ENCODE peak calls at places on chromosomes 1 and 21, in nine cellular contexts. One of them, this sample, is unnamed.

GRCh38 chr1:105865546-105865945 is 1190.9 kb upstream of the PRMT6 start:
- DNase-seq in aorta: no peak
- DNase-seq in thoracic aorta: no peak
- DNase-seq in astrocyte of the spinal cord: no peak
- DNase-seq in fibroblast of lung: peak
- DNase-seq in left ventricle myocardium inferior: no peak
- DNase-seq in psoas muscle: no peak
- DNase-seq in adipocyte: no peak
- DNase-seq in tibial artery: no peak
- DNase-seq in this sample: no peak

GRCh38 chr1:178540646-178541045 is 27.7 kb downstream of the TEX35 start:
- DNase-seq in aorta: no peak
- DNase-seq in thoracic aorta: no peak
- DNase-seq in astrocyte of the spinal cord: peak
- DNase-seq in fibroblast of lung: peak
- DNase-seq in left ventricle myocardium inferior: no peak
- DNase-seq in psoas muscle: no peak
- DNase-seq in adipocyte: peak
- DNase-seq in tibial artery: peak
- DNase-seq in this sample: peak

GRCh38 chr1:109643385-109644230 is 12.3 kb upstream of the GSTM4 start:
- DNase-seq in aorta: peak
- DNase-seq in thoracic aorta: no peak
- DNase-seq in astrocyte of the spinal cord: peak
- DNase-seq in fibroblast of lung: peak
- DNase-seq in left ventricle myocardium inferior: peak
- DNase-seq in psoas muscle: peak
- DNase-seq in adipocyte: peak
- DNase-seq in tibial artery: peak
- DNase-seq in this sample: peak

GRCh38 chr1:62050165-62050564 is 144.5 kb upstream of the L1TD1 start:
- DNase-seq in aorta: no peak
- DNase-seq in thoracic aorta: no peak
- DNase-seq in astrocyte of the spinal cord: no peak
- DNase-seq in fibroblast of lung: peak
- DNase-seq in left ventricle myocardium inferior: no peak
- DNase-seq in psoas muscle: no peak
- DNase-seq in adipocyte: no peak
- DNase-seq in tibial artery: no peak
- DNase-seq in this sample: no peak

GRCh38 chr21:27734146-27734545 is 767.3 kb upstream of the ADAMTS5 start:
- DNase-seq in aorta: no peak
- DNase-seq in thoracic aorta: no peak
- DNase-seq in astrocyte of the spinal cord: peak
- DNase-seq in fibroblast of lung: peak
- DNase-seq in left ventricle myocardium inferior: no peak
- DNase-seq in psoas muscle: no peak
- DNase-seq in adipocyte: peak
- DNase-seq in tibial artery: no peak
- DNase-seq in this sample: peak

GRCh38 chr1:201252833-201253810 is 30.2 kb upstream of the PKP1 start:
- DNase-seq in aorta: no peak
- DNase-seq in thoracic aorta: no peak
- DNase-seq in astrocyte of the spinal cord: no peak
- DNase-seq in fibroblast of lung: no peak
- DNase-seq in left ventricle myocardium inferior: no peak
- DNase-seq in psoas muscle: no peak
- DNase-seq in adipocyte: no peak
- DNase-seq in tibial artery: no peak
- DNase-seq in this sample: no peak

GRCh38 chr1:3453891-3454810 is at the start of gene ARHGEF16:
- DNase-seq in aorta: no peak
- DNase-seq in thoracic aorta: no peak
- DNase-seq in astrocyte of the spinal cord: no peak
- DNase-seq in fibroblast of lung: peak
- DNase-seq in left ventricle myocardium inferior: peak
- DNase-seq in psoas muscle: peak
- DNase-seq in adipocyte: peak
- DNase-seq in tibial artery: no peak
- DNase-seq in this sample: peak

GRCh38 chr1:1889847-1890505 is 911 bp downstream of the GNB1 start:
- DNase-seq in aorta: peak
- DNase-seq in thoracic aorta: no peak
- DNase-seq in astrocyte of the spinal cord: no peak
- DNase-seq in fibroblast of lung: peak
- DNase-seq in left ventricle myocardium inferior: peak
- DNase-seq in psoas muscle: peak
- DNase-seq in adipocyte: peak
- DNase-seq in tibial artery: peak
- DNase-seq in this sample: peak

GRCh38 chr1:204438628-204439027 is 27.0 kb upstream of the PPP1R15B start:
- DNase-seq in aorta: peak
- DNase-seq in thoracic aorta: peak
- DNase-seq in astrocyte of the spinal cord: peak
- DNase-seq in fibroblast of lung: peak
- DNase-seq in left ventricle myocardium inferior: no peak
- DNase-seq in psoas muscle: peak
- DNase-seq in adipocyte: peak
- DNase-seq in tibial artery: peak
- DNase-seq in this sample: peak

GRCh38 chr1:234342749-234343148 is 30.5 kb upstream of the COA6 start:
- DNase-seq in aorta: no peak
- DNase-seq in thoracic aorta: no peak
- DNase-seq in astrocyte of the spinal cord: no peak
- DNase-seq in fibroblast of lung: no peak
- DNase-seq in left ventricle myocardium inferior: no peak
- DNase-seq in psoas muscle: no peak
- DNase-seq in adipocyte: no peak
- DNase-seq in tibial artery: no peak
- DNase-seq in this sample: no peak

GRCh38 chr1:45569962-45570581 is 13.8 kb upstream of the NASP start:
- DNase-seq in aorta: peak
- DNase-seq in thoracic aorta: peak
- DNase-seq in astrocyte of the spinal cord: peak
- DNase-seq in fibroblast of lung: peak
- DNase-seq in left ventricle myocardium inferior: peak
- DNase-seq in psoas muscle: peak
- DNase-seq in adipocyte: peak
- DNase-seq in tibial artery: peak
- DNase-seq in this sample: peak

GRCh38 chr1:27760411-27760810 is 12.6 kb upstream of the STX12 start:
- DNase-seq in aorta: no peak
- DNase-seq in thoracic aorta: no peak
- DNase-seq in astrocyte of the spinal cord: no peak
- DNase-seq in fibroblast of lung: no peak
- DNase-seq in left ventricle myocardium inferior: no peak
- DNase-seq in psoas muscle: no peak
- DNase-seq in adipocyte: no peak
- DNase-seq in tibial artery: no peak
- DNase-seq in this sample: peak

GRCh38 chr1:118989006-118989736 is 1.0 kb upstream of the TBX15 start:
- DNase-seq in aorta: no peak
- DNase-seq in thoracic aorta: no peak
- DNase-seq in astrocyte of the spinal cord: peak
- DNase-seq in fibroblast of lung: no peak
- DNase-seq in left ventricle myocardium inferior: no peak
- DNase-seq in psoas muscle: no peak
- DNase-seq in adipocyte: no peak
- DNase-seq in tibial artery: peak
- DNase-seq in this sample: no peak

GRCh38 chr1:216750031-216750627 is 26.9 kb upstream of the ESRRG start:
- DNase-seq in aorta: no peak
- DNase-seq in thoracic aorta: no peak
- DNase-seq in astrocyte of the spinal cord: peak
- DNase-seq in fibroblast of lung: peak
- DNase-seq in left ventricle myocardium inferior: no peak
- DNase-seq in psoas muscle: no peak
- DNase-seq in adipocyte: peak
- DNase-seq in tibial artery: no peak
- DNase-seq in this sample: peak

GRCh38 chr1:33244143-33244808 is 12.0 kb upstream of the ZNF362 start:
- DNase-seq in aorta: peak
- DNase-seq in thoracic aorta: no peak
- DNase-seq in astrocyte of the spinal cord: peak
- DNase-seq in fibroblast of lung: peak
- DNase-seq in left ventricle myocardium inferior: no peak
- DNase-seq in psoas muscle: no peak
- DNase-seq in adipocyte: peak
- DNase-seq in tibial artery: no peak
- DNase-seq in this sample: no peak

GRCh38 chr1:31943546-31944184 is 5.5 kb upstream of the PTP4A2 start:
- DNase-seq in aorta: no peak
- DNase-seq in thoracic aorta: no peak
- DNase-seq in astrocyte of the spinal cord: peak
- DNase-seq in fibroblast of lung: no peak
- DNase-seq in left ventricle myocardium inferior: no peak
- DNase-seq in psoas muscle: no peak
- DNase-seq in adipocyte: no peak
- DNase-seq in tibial artery: no peak
- DNase-seq in this sample: no peak

GRCh38 chr1:2817784-2818564 is 16.5 kb upstream of the TTC34 start:
- DNase-seq in aorta: no peak
- DNase-seq in thoracic aorta: no peak
- DNase-seq in astrocyte of the spinal cord: no peak
- DNase-seq in fibroblast of lung: no peak
- DNase-seq in left ventricle myocardium inferior: no peak
- DNase-seq in psoas muscle: peak
- DNase-seq in adipocyte: no peak
- DNase-seq in tibial artery: no peak
- DNase-seq in this sample: no peak

GRCh38 chr1:39205102-39205780 is 746 bp downstream of the MACF1 start:
- DNase-seq in aorta: no peak
- DNase-seq in thoracic aorta: no peak
- DNase-seq in astrocyte of the spinal cord: peak
- DNase-seq in fibroblast of lung: peak
- DNase-seq in left ventricle myocardium inferior: peak
- DNase-seq in psoas muscle: no peak
- DNase-seq in adipocyte: peak
- DNase-seq in tibial artery: peak
- DNase-seq in this sample: peak

DNA sequence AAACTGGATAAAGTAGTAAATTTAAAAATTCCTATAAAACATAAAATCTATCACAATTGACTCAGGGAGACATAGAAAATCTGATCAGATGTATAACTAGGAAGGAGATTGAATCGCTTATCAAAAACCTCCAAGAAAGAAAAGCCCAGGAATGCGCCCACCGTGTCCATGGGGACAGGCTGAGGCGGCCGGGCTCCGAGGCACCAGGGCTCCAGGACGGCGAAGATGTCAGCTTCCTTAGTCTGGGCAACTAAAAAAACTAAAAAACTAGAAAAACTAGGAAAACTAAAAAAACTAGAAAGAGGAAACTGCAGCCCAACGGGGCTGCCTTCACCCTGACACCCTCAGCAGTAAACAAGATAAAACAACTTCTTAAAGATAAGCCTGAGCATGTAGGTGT is 229.0 kb upstream of the RAB4A start:
- DNase-seq in aorta: no peak
- DNase-seq in thoracic aorta: no peak
- DNase-seq in astrocyte of the spinal cord: no peak
- DNase-seq in fibroblast of lung: no peak
- DNase-seq in left ventricle myocardium inferior: no peak
- DNase-seq in psoas muscle: no peak
- DNase-seq in adipocyte: no peak
- DNase-seq in tibial artery: no peak
- DNase-seq in this sample: no peak
- H3K4me3 ChIP-seq in aorta: no peak
- H3K4me3 ChIP-seq in thoracic aorta: no peak
- H3K4me3 ChIP-seq in astrocyte of the spinal cord: no peak
- H3K4me3 ChIP-seq in fibroblast of lung: no peak
- H3K4me3 ChIP-seq in left ventricle myocardium inferior: no peak
- H3K4me3 ChIP-seq in psoas muscle: no peak
- H3K4me3 ChIP-seq in adipocyte: no peak
- H3K4me3 ChIP-seq in tibial artery: no peak
- H3K4me3 ChIP-seq in this sample: no peak

DNA sequence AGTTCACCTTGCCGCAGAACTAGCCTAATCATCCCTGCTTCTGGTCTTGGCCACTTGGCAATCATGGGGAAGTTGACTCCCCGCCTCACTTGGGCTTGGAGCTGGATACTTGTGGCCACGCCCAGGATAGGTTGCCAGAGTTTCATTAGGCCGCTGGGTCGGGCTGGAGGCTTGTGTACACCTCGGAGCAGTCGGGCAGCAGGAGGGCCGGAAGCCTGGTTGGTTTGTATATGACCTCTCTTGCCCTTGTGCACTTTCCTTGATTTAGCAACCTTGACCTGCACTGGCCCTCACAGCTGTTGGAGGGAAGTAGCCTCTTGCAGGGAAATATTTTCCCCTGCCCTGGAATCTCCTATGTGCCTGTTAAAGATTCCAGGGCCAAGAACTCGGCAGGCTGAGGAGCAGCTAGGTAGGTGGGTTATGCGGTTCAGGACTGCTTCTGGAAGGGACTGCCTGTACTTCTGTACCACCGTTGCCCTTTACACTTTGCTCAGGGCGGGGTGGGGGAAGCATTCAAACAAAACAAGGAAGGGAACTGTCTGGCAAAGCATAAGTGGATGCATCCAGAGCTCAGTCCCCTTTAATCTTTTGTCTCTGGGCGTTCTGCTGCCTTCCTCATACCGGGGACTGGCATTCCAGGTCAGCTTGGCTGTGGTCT is 83.5 kb downstream of the UCK2 start:
- DNase-seq in aorta: peak
- DNase-seq in thoracic aorta: no peak
- DNase-seq in astrocyte of the spinal cord: no peak
- DNase-seq in fibroblast of lung: no peak
- DNase-seq in left ventricle myocardium inferior: peak
- DNase-seq in psoas muscle: peak
- DNase-seq in adipocyte: no peak
- DNase-seq in tibial artery: no peak
- DNase-seq in this sample: no peak
- H3K4me3 ChIP-seq in aorta: no peak
- H3K4me3 ChIP-seq in thoracic aorta: no peak
- H3K4me3 ChIP-seq in astrocyte of the spinal cord: no peak
- H3K4me3 ChIP-seq in fibroblast of lung: no peak
- H3K4me3 ChIP-seq in left ventricle myocardium inferior: no peak
- H3K4me3 ChIP-seq in psoas muscle: no peak
- H3K4me3 ChIP-seq in adipocyte: no peak
- H3K4me3 ChIP-seq in tibial artery: no peak
- H3K4me3 ChIP-seq in this sample: no peak

GRCh38 chr1:88923224-88923623 is 31.9 kb upstream of the GTF2B start:
- DNase-seq in aorta: no peak
- DNase-seq in thoracic aorta: no peak
- DNase-seq in astrocyte of the spinal cord: no peak
- DNase-seq in fibroblast of lung: no peak
- DNase-seq in left ventricle myocardium inferior: no peak
- DNase-seq in psoas muscle: no peak
- DNase-seq in adipocyte: no peak
- DNase-seq in tibial artery: no peak
- DNase-seq in this sample: no peak
- H3K4me3 ChIP-seq in aorta: no peak
- H3K4me3 ChIP-seq in thoracic aorta: no peak
- H3K4me3 ChIP-seq in astrocyte of the spinal cord: no peak
- H3K4me3 ChIP-seq in fibroblast of lung: no peak
- H3K4me3 ChIP-seq in left ventricle myocardium inferior: no peak
- H3K4me3 ChIP-seq in psoas muscle: no peak
- H3K4me3 ChIP-seq in adipocyte: no peak
- H3K4me3 ChIP-seq in tibial artery: no peak
- H3K4me3 ChIP-seq in this sample: no peak

DNA sequence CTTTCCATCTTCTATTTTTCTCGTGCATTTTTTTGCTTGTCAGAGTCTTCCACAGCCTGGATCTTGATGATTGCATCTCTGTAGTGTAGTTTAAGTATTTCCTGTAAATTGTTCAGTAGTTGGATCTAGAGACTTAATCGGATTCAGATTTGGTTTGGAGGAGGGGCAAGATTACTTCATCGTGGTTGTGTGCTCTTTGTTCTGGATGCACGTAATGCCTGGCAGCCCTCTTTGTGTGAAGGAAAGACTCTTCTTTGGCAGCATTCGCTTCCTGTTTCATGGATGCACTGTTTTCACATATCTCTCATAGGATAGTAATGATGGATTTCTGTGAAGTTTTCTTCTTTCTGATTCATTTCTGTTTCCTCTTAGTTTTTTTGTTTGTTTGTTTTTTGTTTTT is 14.2 kb downstream of the SEMA4A start:
- DNase-seq in aorta: no peak
- DNase-seq in thoracic aorta: no peak
- DNase-seq in astrocyte of the spinal cord: no peak
- DNase-seq in fibroblast of lung: peak
- DNase-seq in left ventricle myocardium inferior: no peak
- DNase-seq in psoas muscle: no peak
- DNase-seq in adipocyte: no peak
- DNase-seq in tibial artery: no peak
- DNase-seq in this sample: peak
- H3K4me3 ChIP-seq in aorta: no peak
- H3K4me3 ChIP-seq in thoracic aorta: no peak
- H3K4me3 ChIP-seq in astrocyte of the spinal cord: no peak
- H3K4me3 ChIP-seq in fibroblast of lung: no peak
- H3K4me3 ChIP-seq in left ventricle myocardium inferior: no peak
- H3K4me3 ChIP-seq in psoas muscle: no peak
- H3K4me3 ChIP-seq in adipocyte: no peak
- H3K4me3 ChIP-seq in tibial artery: no peak
- H3K4me3 ChIP-seq in this sample: no peak

This sample was measured in fibroblast of pulmonary artery.